ENCODE peak calls at places on chromosome 19, in eight cellular contexts. One of them, this sample, is unnamed. For H3K4me1, the result is how much of the 10 kb centered on the place peaks cover.

GRCh38 chr19:20478936-20479335 is 86.6 kb downstream of the ZNF737 start:
- DNase-seq in body of pancreas: no peak
- DNase-seq in prostate gland: no peak
- DNase-seq in GM23338: peak
- DNase-seq in IMR-90: no peak
- DNase-seq in psoas muscle: no peak
- DNase-seq in stomach: no peak
- DNase-seq in ascending aorta: no peak
- DNase-seq in this sample: no peak

GRCh38 chr19:39390460-39390758 is 497 bp downstream of the PAF1 start:
- DNase-seq in psoas muscle: no peak
- DNase-seq in body of pancreas: peak
- DNase-seq in GM23338: no peak
- DNase-seq in IMR-90: no peak
- DNase-seq in prostate gland: peak
- DNase-seq in stomach: peak
- DNase-seq in ascending aorta: no peak
- DNase-seq in this sample: no peak

GRCh38 chr19:58558623-58559274 is 338 bp upstream of the UBE2M start:
- DNase-seq in psoas muscle: peak
- DNase-seq in IMR-90: peak
- DNase-seq in stomach: peak
- DNase-seq in ascending aorta: peak
- DNase-seq in GM23338: peak
- DNase-seq in body of pancreas: peak
- DNase-seq in prostate gland: peak
- DNase-seq in this sample: peak

GRCh38 chr19:16273005-16273404 is 51.6 kb upstream of the KLF2 start:
- DNase-seq in stomach: no peak
- DNase-seq in prostate gland: no peak
- DNase-seq in psoas muscle: no peak
- DNase-seq in ascending aorta: no peak
- DNase-seq in GM23338: peak
- DNase-seq in body of pancreas: no peak
- DNase-seq in IMR-90: no peak
- DNase-seq in this sample: no peak

GRCh38 chr19:13091400-13092161 is 11.1 kb downstream of the LYL1 start:
- DNase-seq in body of pancreas: peak
- DNase-seq in prostate gland: no peak
- DNase-seq in stomach: no peak
- DNase-seq in psoas muscle: peak
- DNase-seq in IMR-90: peak
- DNase-seq in ascending aorta: peak
- DNase-seq in GM23338: peak
- DNase-seq in this sample: peak

GRCh38 chr19:4547303-4548237 is 7.7 kb upstream of the LRG1 start:
- DNase-seq in prostate gland: no peak
- DNase-seq in psoas muscle: no peak
- DNase-seq in IMR-90: no peak
- DNase-seq in stomach: peak
- DNase-seq in body of pancreas: peak
- DNase-seq in ascending aorta: no peak
- DNase-seq in GM23338: no peak
- DNase-seq in this sample: no peak

GRCh38 chr19:33390908-33391630 is 17.6 kb downstream of the CEBPG start:
- DNase-seq in stomach: no peak
- DNase-seq in psoas muscle: peak
- DNase-seq in ascending aorta: no peak
- DNase-seq in body of pancreas: no peak
- DNase-seq in IMR-90: no peak
- DNase-seq in GM23338: no peak
- DNase-seq in prostate gland: no peak
- DNase-seq in this sample: no peak

GRCh38 chr19:52735734-52736133 is 890 bp upstream of the ZNF611 start:
- DNase-seq in IMR-90: no peak
- DNase-seq in prostate gland: peak
- DNase-seq in stomach: peak
- DNase-seq in psoas muscle: peak
- DNase-seq in body of pancreas: peak
- DNase-seq in ascending aorta: peak
- DNase-seq in GM23338: peak
- DNase-seq in this sample: peak

GRCh38 chr19:29076963-29077362 is 136.0 kb downstream of the UQCRFS1 start:
- DNase-seq in IMR-90: no peak
- DNase-seq in stomach: no peak
- DNase-seq in psoas muscle: no peak
- DNase-seq in ascending aorta: no peak
- DNase-seq in prostate gland: no peak
- DNase-seq in body of pancreas: no peak
- DNase-seq in GM23338: no peak
- DNase-seq in this sample: no peak

GRCh38 chr19:4267101-4267900 is 11.8 kb upstream of the SHD start:
- DNase-seq in GM23338: peak
- DNase-seq in IMR-90: peak
- DNase-seq in body of pancreas: peak
- DNase-seq in prostate gland: peak
- DNase-seq in stomach: peak
- DNase-seq in ascending aorta: no peak
- DNase-seq in psoas muscle: peak
- DNase-seq in this sample: peak

GRCh38 chr19:44701228-44701627 is 2.3 kb downstream of the CEACAM16 start:
- DNase-seq in ascending aorta: no peak
- DNase-seq in IMR-90: no peak
- DNase-seq in prostate gland: no peak
- DNase-seq in stomach: no peak
- DNase-seq in psoas muscle: no peak
- DNase-seq in body of pancreas: no peak
- DNase-seq in GM23338: no peak
- DNase-seq in this sample: no peak

GRCh38 chr19:38970664-38971532 is 4.6 kb downstream of the FBXO17 start:
- DNase-seq in ascending aorta: no peak
- DNase-seq in stomach: no peak
- DNase-seq in body of pancreas: no peak
- DNase-seq in GM23338: no peak
- DNase-seq in prostate gland: no peak
- DNase-seq in psoas muscle: no peak
- DNase-seq in IMR-90: no peak
- DNase-seq in this sample: no peak

GRCh38 chr19:37931941-37932655 is 25.1 kb downstream of the SIPA1L3 start:
- DNase-seq in prostate gland: peak
- DNase-seq in psoas muscle: peak
- DNase-seq in stomach: peak
- DNase-seq in ascending aorta: no peak
- DNase-seq in body of pancreas: peak
- DNase-seq in IMR-90: peak
- DNase-seq in GM23338: peak
- DNase-seq in this sample: peak

GRCh38 chr19:39670998-39671397 is 15.3 kb downstream of the LGALS16 start:
- DNase-seq in body of pancreas: no peak
- DNase-seq in prostate gland: no peak
- DNase-seq in stomach: no peak
- DNase-seq in ascending aorta: no peak
- DNase-seq in IMR-90: no peak
- DNase-seq in psoas muscle: no peak
- DNase-seq in GM23338: peak
- DNase-seq in this sample: no peak

GRCh38 chr19:5592531-5592930 is 24.8 kb upstream of the TINCR start:
- DNase-seq in body of pancreas: no peak
- DNase-seq in stomach: no peak
- DNase-seq in GM23338: no peak
- DNase-seq in prostate gland: no peak
- DNase-seq in ascending aorta: no peak
- DNase-seq in IMR-90: no peak
- DNase-seq in psoas muscle: peak
- DNase-seq in this sample: no peak

GRCh38 chr19:54431255-54431838 is 16.1 kb downstream of the TTYH1 start:
- DNase-seq in prostate gland: peak
- DNase-seq in stomach: peak
- DNase-seq in GM23338: no peak
- DNase-seq in psoas muscle: peak
- DNase-seq in IMR-90: peak
- DNase-seq in body of pancreas: peak
- DNase-seq in ascending aorta: no peak
- DNase-seq in this sample: peak

GRCh38 chr19:11064831-11065303 is 24.4 kb upstream of the LDLR start:
- DNase-seq in ascending aorta: no peak
- DNase-seq in prostate gland: no peak
- DNase-seq in stomach: no peak
- DNase-seq in IMR-90: no peak
- DNase-seq in psoas muscle: no peak
- DNase-seq in body of pancreas: peak
- DNase-seq in GM23338: no peak
- DNase-seq in this sample: no peak

DNA sequence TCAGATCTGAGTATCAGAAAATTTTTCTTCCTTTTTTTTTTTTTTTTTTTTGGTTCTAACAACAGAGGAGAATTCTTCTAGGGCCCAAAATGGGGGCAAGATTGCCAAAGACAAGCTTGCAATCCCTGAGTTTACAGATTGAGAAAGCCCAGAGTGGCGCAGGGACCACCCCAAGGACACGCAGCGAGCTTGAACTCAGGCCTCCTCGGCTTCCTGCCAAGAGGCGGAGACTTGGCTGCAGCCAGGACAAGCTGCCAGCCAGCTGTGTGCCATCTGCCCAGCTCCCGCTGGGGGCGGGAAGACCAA is 508 bp upstream of the MRPL34 start:
- DNase-seq in stomach: no peak
- DNase-seq in body of pancreas: no peak
- DNase-seq in prostate gland: no peak
- DNase-seq in IMR-90: no peak
- DNase-seq in GM23338: no peak
- DNase-seq in psoas muscle: no peak
- DNase-seq in ascending aorta: no peak
- DNase-seq in this sample: no peak
- H3K4me1 ChIP-seq in stomach: half or more
- H3K4me1 ChIP-seq in body of pancreas: half or more
- H3K4me1 ChIP-seq in prostate gland: under half
- H3K4me1 ChIP-seq in IMR-90: under half
- H3K4me1 ChIP-seq in GM23338: under half
- H3K4me1 ChIP-seq in psoas muscle: under half
- H3K4me1 ChIP-seq in ascending aorta: under half
- H3K4me1 ChIP-seq in this sample: half or more

DNA sequence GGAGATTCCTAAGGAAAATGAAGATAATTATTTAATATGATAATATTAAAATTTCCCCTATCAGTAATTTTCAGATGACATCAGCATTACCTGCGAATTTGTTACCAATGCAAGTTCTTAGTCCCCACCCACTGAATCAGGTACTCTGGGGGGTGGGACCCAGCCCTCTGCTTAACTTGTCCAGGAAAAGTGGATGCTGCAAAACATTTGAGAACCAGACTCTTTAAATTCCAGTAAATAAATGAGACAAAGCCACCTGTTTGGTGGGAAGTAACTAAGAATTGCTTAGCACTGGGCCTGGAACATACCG is 495 bp upstream of the ZNF599 start:
- DNase-seq in psoas muscle: no peak
- DNase-seq in prostate gland: no peak
- DNase-seq in body of pancreas: no peak
- DNase-seq in IMR-90: no peak
- DNase-seq in stomach: no peak
- DNase-seq in ascending aorta: no peak
- DNase-seq in GM23338: no peak
- DNase-seq in this sample: no peak
- H3K27ac ChIP-seq in psoas muscle: no peak
- H3K27ac ChIP-seq in prostate gland: no peak
- H3K27ac ChIP-seq in body of pancreas: no peak
- H3K27ac ChIP-seq in IMR-90: no peak
- H3K27ac ChIP-seq in stomach: peak
- H3K27ac ChIP-seq in ascending aorta: peak
- H3K27ac ChIP-seq in GM23338: no peak
- H3K27ac ChIP-seq in this sample: peak

GRCh38 chr19:50266041-50266440 is 62.6 kb downstream of the MYH14 start:
- DNase-seq in IMR-90: no peak
- DNase-seq in stomach: no peak
- DNase-seq in prostate gland: no peak
- DNase-seq in body of pancreas: no peak
- DNase-seq in ascending aorta: no peak
- DNase-seq in GM23338: no peak
- DNase-seq in psoas muscle: no peak
- DNase-seq in this sample: no peak

GRCh38 chr19:50261446-50261970 is 58.1 kb downstream of the MYH14 start:
- DNase-seq in body of pancreas: no peak
- DNase-seq in stomach: no peak
- DNase-seq in GM23338: no peak
- DNase-seq in psoas muscle: no peak
- DNase-seq in IMR-90: no peak
- DNase-seq in ascending aorta: no peak
- DNase-seq in prostate gland: no peak
- DNase-seq in this sample: no peak

GRCh38 chr19:50263176-50263575 is 59.8 kb downstream of the MYH14 start:
- DNase-seq in body of pancreas: no peak
- DNase-seq in prostate gland: no peak
- DNase-seq in psoas muscle: no peak
- DNase-seq in IMR-90: no peak
- DNase-seq in GM23338: no peak
- DNase-seq in ascending aorta: no peak
- DNase-seq in stomach: no peak
- DNase-seq in this sample: no peak

GRCh38 chr19:50266896-50267295 is 62.3 kb downstream of the KCNC3 start:
- DNase-seq in ascending aorta: no peak
- DNase-seq in body of pancreas: no peak
- DNase-seq in psoas muscle: no peak
- DNase-seq in IMR-90: no peak
- DNase-seq in stomach: peak
- DNase-seq in GM23338: peak
- DNase-seq in prostate gland: no peak
- DNase-seq in this sample: no peak

DNA sequence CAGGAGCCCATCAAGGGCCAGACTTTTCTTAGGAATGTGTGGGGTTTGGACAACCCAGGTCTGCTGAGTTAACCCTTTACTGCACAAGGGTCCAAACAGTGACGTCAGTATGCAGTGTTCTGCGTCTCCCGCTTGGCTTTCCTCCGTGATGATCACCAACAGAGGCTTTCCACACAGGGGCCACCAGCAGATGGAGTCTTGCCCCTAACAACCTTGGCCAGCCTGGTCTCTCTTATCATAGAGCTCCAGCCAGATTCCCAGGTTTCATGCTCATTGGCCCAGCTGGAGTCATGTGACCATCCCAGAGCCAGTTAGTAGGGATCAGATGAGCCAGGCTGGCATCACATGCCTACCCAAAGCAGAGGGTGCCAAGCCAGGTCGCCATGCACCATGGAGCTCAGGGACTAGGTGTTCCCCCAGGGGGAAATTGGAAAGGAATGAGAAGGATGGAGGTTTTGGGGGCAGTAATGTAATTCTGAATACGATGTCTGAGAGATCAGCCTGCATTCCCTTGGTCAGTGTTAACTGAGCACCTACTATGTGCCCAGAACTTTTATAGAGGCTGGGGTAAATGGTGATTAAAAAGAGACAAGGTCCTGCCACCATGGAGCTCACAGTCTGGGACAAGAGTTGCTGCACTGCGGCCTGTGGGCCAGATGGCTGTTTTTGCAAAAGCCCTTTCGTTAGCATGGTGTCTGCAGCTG is 61.2 kb downstream of the MYH14 start:
- DNase-seq in GM23338: peak
- DNase-seq in IMR-90: no peak
- DNase-seq in psoas muscle: no peak
- DNase-seq in prostate gland: no peak
- DNase-seq in stomach: no peak
- DNase-seq in ascending aorta: no peak
- DNase-seq in body of pancreas: no peak
- DNase-seq in this sample: no peak
- TF ChIP-seq CTCF in GM23338: no peak
- TF ChIP-seq CTCF in IMR-90: no peak
- TF ChIP-seq CTCF in psoas muscle: no peak
- TF ChIP-seq CTCF in prostate gland: no peak
- TF ChIP-seq CTCF in stomach: no peak
- TF ChIP-seq CTCF in ascending aorta: no peak
- TF ChIP-seq CTCF in body of pancreas: no peak
- TF ChIP-seq CTCF in this sample: no peak

GRCh38 chr19:8458380-8458779 is 13.6 kb downstream of the HNRNPM start:
- DNase-seq in IMR-90: no peak
- DNase-seq in stomach: peak
- DNase-seq in body of pancreas: peak
- DNase-seq in ascending aorta: no peak
- DNase-seq in GM23338: no peak
- DNase-seq in prostate gland: no peak
- DNase-seq in psoas muscle: no peak
- DNase-seq in this sample: peak
- H3K4me1 ChIP-seq in IMR-90: under half
- H3K4me1 ChIP-seq in stomach: half or more
- H3K4me1 ChIP-seq in body of pancreas: half or more
- H3K4me1 ChIP-seq in ascending aorta: half or more
- H3K4me1 ChIP-seq in GM23338: half or more
- H3K4me1 ChIP-seq in prostate gland: under half
- H3K4me1 ChIP-seq in psoas muscle: half or more
- H3K4me1 ChIP-seq in this sample: under half